ENCODE peak calls at places on chromosome 1, in nine cellular contexts. B, V, U, S, Q, M, A, N and Z are unnamed samples.

GRCh38 chr1:94840811-94841210 is 20.7 kb downstream of the SLC44A3 start:
- DNase-seq in S (no peak), B (no peak), Q (no peak), U (no peak), V (no peak), N (no peak), M (no peak), A (no peak), Z (no peak)

GRCh38 chr1:64060611-64061302 is 142.7 kb upstream of the UBE2U start:
- DNase-seq in V (no peak), M (no peak), S (no peak), Q (no peak), B (no peak), U (no peak), A (no peak), N (no peak), Z (peak)

GRCh38 chr1:205939690-205940330 is 3.4 kb downstream of the SLC26A9 start:
- DNase-seq in A (no peak), N (no peak), U (no peak), V (no peak), B (no peak), Q (peak), S (peak), M (no peak), Z (no peak)

GRCh38 chr1:11157867-11158266 is 31.3 kb upstream of the ANGPTL7 start:
- DNase-seq in B (no peak), Q (no peak), V (no peak), U (no peak), S (no peak), N (peak), M (no peak), A (peak), Z (peak)

GRCh38 chr1:157830887-157831286 is 10.7 kb downstream of the CD5L start:
- DNase-seq in M (no peak), Q (no peak), V (no peak), N (no peak), U (no peak), A (no peak), S (no peak), B (no peak), Z (no peak)

GRCh38 chr1:82972841-82973553 is 1025.9 kb downstream of the TTLL7 start:
- DNase-seq in N (no peak), S (no peak), U (no peak), M (no peak), A (no peak), Q (no peak), V (no peak), B (no peak), Z (no peak)

GRCh38 chr1:19484793-19485361 is 462 bp downstream of the CAPZB start:
- DNase-seq in M (peak), S (no peak), B (no peak), N (no peak), A (peak), V (no peak), Q (no peak), U (no peak), Z (no peak)

GRCh38 chr1:56477164-56478111 is 101.9 kb downstream of the PLPP3 start:
- DNase-seq in V (no peak), M (no peak), Q (no peak), S (no peak), U (peak), A (peak), B (no peak), N (no peak), Z (peak)

GRCh38 chr1:7638078-7638477 is 133.0 kb upstream of the VAMP3 start:
- DNase-seq in Q (no peak), B (no peak), S (no peak), V (no peak), N (no peak), A (no peak), U (no peak), M (no peak), Z (no peak)

GRCh38 chr1:117629625-117630422 is 24.0 kb downstream of the TENT5C start:
- DNase-seq in A (no peak), B (no peak), M (no peak), U (no peak), Q (no peak), N (no peak), V (no peak), S (no peak), Z (no peak)

GRCh38 chr1:26356106-26356505 is 2.2 kb upstream of the CRYBG2 start:
- DNase-seq in M (no peak), A (no peak), B (no peak), Q (no peak), U (no peak), S (no peak), V (peak), N (no peak), Z (no peak)

GRCh38 chr1:186152227-186152944 is 222.7 kb downstream of the TPR start:
- DNase-seq in A (no peak), B (no peak), M (no peak), N (no peak), V (peak), U (no peak), S (no peak), Q (no peak), Z (peak)

GRCh38 chr1:53634571-53634979 is 104.4 kb downstream of the GLIS1 start:
- DNase-seq in Q (no peak), B (no peak), S (no peak), V (no peak), A (no peak), U (no peak), M (no peak), N (no peak), Z (no peak)

GRCh38 chr1:227896710-227897655 is 50.7 kb downstream of the WNT9A start:
- DNase-seq in M (no peak), V (no peak), U (no peak), S (peak), N (no peak), B (peak), A (no peak), Q (no peak), Z (no peak)

GRCh38 chr1:180221461-180221860 is 8.6 kb upstream of the LHX4 start:
- DNase-seq in A (peak), S (no peak), V (no peak), Q (no peak), B (no peak), N (no peak), M (no peak), U (no peak), Z (no peak)

GRCh38 chr1:39988618-39989343 is 33.8 kb downstream of the MFSD2A start:
- DNase-seq in U (no peak), M (no peak), A (no peak), Q (no peak), B (no peak), V (peak), N (no peak), S (no peak), Z (no peak)

GRCh38 chr1:161743231-161743630 is 6.4 kb upstream of the DUSP12 start:
- DNase-seq in S (no peak), Q (no peak), N (no peak), U (no peak), B (no peak), A (no peak), V (peak), M (no peak), Z (no peak)

GRCh38 chr1:171655215-171656116 is 3.0 kb upstream of the MYOC start:
- DNase-seq in S (peak), M (peak), B (peak), N (no peak), U (no peak), V (peak), A (peak), Q (peak), Z (peak)

GRCh38 chr1:192969091-192969490 is 90.1 kb downstream of the UCHL5 start:
- DNase-seq in N (no peak), A (no peak), S (no peak), Q (no peak), V (no peak), B (no peak), U (no peak), M (no peak), Z (no peak)

GRCh38 chr1:212816567-212817278 is 25.0 kb downstream of the TATDN3 start:
- DNase-seq in V (no peak), Q (no peak), B (no peak), U (no peak), A (no peak), S (no peak), M (no peak), N (no peak), Z (no peak)

GRCh38 chr1:56516539-56517252 is 62.7 kb downstream of the PLPP3 start:
- DNase-seq in Q (no peak), M (no peak), N (peak), S (no peak), U (no peak), B (no peak), A (no peak), V (peak), Z (peak)

GRCh38 chr1:232678185-232678886 is 48.4 kb upstream of the SIPA1L2 start:
- DNase-seq in V (peak), U (no peak), Q (no peak), M (no peak), N (no peak), S (no peak), B (no peak), A (no peak), Z (no peak)

GRCh38 chr1:21848524-21849174 is 36.6 kb downstream of the LDLRAD2 start:
- DNase-seq in V (no peak), U (no peak), A (no peak), Q (no peak), N (no peak), B (no peak), M (no peak), S (no peak), Z (no peak)

GRCh38 chr1:220682901-220683576 is 7.1 kb upstream of the C1orf115 start:
- DNase-seq in S (no peak), N (no peak), M (no peak), Q (no peak), B (no peak), A (no peak), U (no peak), V (no peak), Z (no peak)

GRCh38 chr1:7207875-7208646 is 422.8 kb downstream of the CAMTA1 start:
- DNase-seq in V (peak), B (no peak), M (no peak), S (peak), A (peak), N (no peak), Q (peak), U (peak), Z (peak)

GRCh38 chr1:9494936-9495758 is 44.1 kb upstream of the SLC25A33 start:
- DNase-seq in N (no peak), B (peak), V (peak), M (peak), A (peak), S (peak), U (no peak), Q (peak), Z (peak)